ENCODE peak calls at places on chromosomes 11 and 22, in ten cellular contexts. D is PC-9, M is fibroblast of pulmonary artery, G is body of pancreas, T is AG09319, U is left ventricle myocardium inferior, N is pancreas, F is lung, Q is AG04450, P is HFF-Myc. S is an unnamed sample.
A peak's percentile ranks its signal among the peaks of the same experiment; 100 is the strongest.

GRCh38 chr11:60866911-60867870 is at the start of gene ZP1:
- DNase-seq in D (peak; percentile 35), M (no peak), G (no peak), T (no peak), U (no peak), N (no peak), F (no peak), Q (no peak), P (no peak), S (no peak)

GRCh38 chr22:30826670-30827355 is 132.1 kb downstream of the OSBP2 start:
- DNase-seq in D (no peak), M (no peak), G (no peak), T (no peak), U (no peak), N (no peak), F (no peak), Q (no peak), P (no peak), S (no peak)

GRCh38 chr11:105670811-105671210 is 60.9 kb downstream of the GRIA4 start:
- DNase-seq in D (no peak), M (no peak), G (no peak), T (no peak), U (no peak), N (no peak), F (no peak), Q (no peak), P (no peak), S (no peak)

GRCh38 chr11:128610765-128611617 is 23.6 kb upstream of the ETS1 start:
- DNase-seq in D (no peak), M (no peak), G (no peak), T (no peak), U (no peak), N (no peak), F (no peak), Q (no peak), P (no peak), S (no peak)

GRCh38 chr11:37572491-37573171 is 974.6 kb upstream of the RAG2 start:
- DNase-seq in D (no peak), M (no peak), G (no peak), T (no peak), U (no peak), N (no peak), F (no peak), Q (no peak), P (no peak), S (no peak)

GRCh38 chr11:16784671-16785070 is 46.2 kb downstream of the C11orf58 start:
- DNase-seq in D (no peak), M (peak; percentile 27), G (no peak), T (no peak), U (no peak), N (no peak), F (no peak), Q (no peak), P (no peak), S (no peak)

GRCh38 chr11:2887526-2888195 is 2.1 kb upstream of the CDKN1C start:
- DNase-seq in D (no peak), M (no peak), G (no peak), T (no peak), U (no peak), N (no peak), F (no peak), Q (no peak), P (no peak), S (no peak)

GRCh38 chr11:68962527-68963250 is 18.1 kb downstream of the MRGPRD start:
- DNase-seq in D (no peak), M (no peak), G (no peak), T (no peak), U (no peak), N (no peak), F (no peak), Q (no peak), P (no peak), S (no peak)

GRCh38 chr11:118592616-118593367 is 14.6 kb upstream of the PHLDB1 start:
- DNase-seq in D (no peak), M (no peak), G (no peak), T (no peak), U (no peak), N (no peak), F (no peak), Q (no peak), P (no peak), S (no peak)

GRCh38 chr11:3949132-3949531 is 93.7 kb downstream of the STIM1 start:
- DNase-seq in D (no peak), M (no peak), G (no peak), T (no peak), U (no peak), N (no peak), F (no peak), Q (no peak), P (no peak), S (no peak)

GRCh38 chr11:133326849-133327248 is 205.5 kb downstream of the OPCML start:
- DNase-seq in D (no peak), M (no peak), G (no peak), T (no peak), U (no peak), N (no peak), F (no peak), Q (no peak), P (no peak), S (no peak)

GRCh38 chr11:12914401-12914912 is 94.7 kb upstream of the RASSF10 start:
- DNase-seq in D (no peak), M (peak; percentile 28), G (peak; percentile 96), T (peak; percentile 67), U (peak; percentile 75), N (peak; percentile 90), F (no peak), Q (no peak), P (peak; percentile 35), S (no peak)

GRCh38 chr11:46277623-46278386 is at the start of gene CREB3L1:
- DNase-seq in D (no peak), M (no peak), G (peak; percentile 47), T (no peak), U (peak; percentile 60), N (peak; percentile 83), F (peak; percentile 71), Q (no peak), P (no peak), S (no peak)

GRCh38 chr11:3126901-3127691 is 38.0 kb downstream of the OSBPL5 start:
- DNase-seq in D (no peak), M (no peak), G (peak; percentile 6), T (no peak), U (peak; percentile 25), N (no peak), F (no peak), Q (no peak), P (no peak), S (no peak)

GRCh38 chr11:66852466-66853241 is 4.2 kb upstream of the LRFN4 start:
- DNase-seq in D (no peak), M (no peak), G (no peak), T (no peak), U (no peak), N (no peak), F (no peak), Q (no peak), P (no peak), S (no peak)
- TF ChIP-seq CTCF in D (no peak), M (no peak), G (no peak), T (no peak), U (no peak), N (no peak), F (no peak), Q (no peak), P (no peak), S (no peak)

DNA sequence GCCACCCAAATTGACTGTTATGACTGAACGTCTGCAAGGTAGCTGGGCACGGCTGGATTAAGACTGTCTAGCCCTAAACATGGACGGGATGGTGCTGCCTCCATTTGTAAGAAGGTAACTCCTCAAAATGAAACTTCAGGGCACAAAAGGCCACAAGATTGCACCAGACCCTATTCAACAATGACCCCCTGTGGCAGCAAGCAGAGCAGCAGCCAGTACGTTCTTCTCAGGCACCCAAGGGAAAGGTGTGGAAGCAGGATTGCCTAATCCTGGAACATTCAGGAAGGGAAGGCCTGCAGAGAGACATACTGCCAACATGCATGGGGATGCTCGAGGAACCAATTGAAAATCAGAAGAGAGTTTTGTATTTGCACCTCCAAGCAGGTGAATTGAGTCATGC is 4.5 kb upstream of the TBX10 start:
- DNase-seq in D (peak; percentile 32), M (peak; percentile 20), G (no peak), T (no peak), U (no peak), N (no peak), F (no peak), Q (no peak), P (no peak), S (no peak)
- TF ChIP-seq CTCF in D (peak; percentile 62), M (peak; percentile 25), G (no peak), T (no peak), U (peak; percentile 19), N (no peak), F (no peak), Q (no peak), P (peak; percentile 22), S (peak; percentile 26)

DNA sequence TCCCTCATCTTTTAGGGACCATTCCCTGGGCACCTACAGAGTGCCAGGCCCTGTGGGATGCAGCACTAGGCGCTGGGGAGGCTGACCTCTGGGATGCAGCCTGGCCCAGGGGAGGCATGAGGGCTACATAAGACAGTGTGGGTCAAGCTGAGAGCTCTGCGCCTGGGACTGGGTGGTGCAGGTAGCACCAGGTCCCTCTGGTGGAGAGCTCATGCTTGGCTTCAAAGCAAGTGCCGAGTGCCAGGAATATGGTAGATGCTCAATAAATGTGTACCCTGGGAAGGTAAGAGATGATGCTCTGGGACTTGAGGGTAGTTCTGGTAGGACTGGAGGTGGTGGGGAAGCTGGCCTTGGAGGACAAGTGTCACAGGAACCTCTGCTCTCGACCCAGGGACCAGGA is 2.0 kb upstream of the MPPED1 start:
- DNase-seq in D (no peak), M (no peak), G (no peak), T (no peak), U (no peak), N (no peak), F (no peak), Q (no peak), P (no peak), S (no peak)
- TF ChIP-seq CTCF in D (no peak), M (no peak), G (no peak), T (no peak), U (no peak), N (no peak), F (no peak), Q (no peak), P (no peak), S (no peak)

DNA sequence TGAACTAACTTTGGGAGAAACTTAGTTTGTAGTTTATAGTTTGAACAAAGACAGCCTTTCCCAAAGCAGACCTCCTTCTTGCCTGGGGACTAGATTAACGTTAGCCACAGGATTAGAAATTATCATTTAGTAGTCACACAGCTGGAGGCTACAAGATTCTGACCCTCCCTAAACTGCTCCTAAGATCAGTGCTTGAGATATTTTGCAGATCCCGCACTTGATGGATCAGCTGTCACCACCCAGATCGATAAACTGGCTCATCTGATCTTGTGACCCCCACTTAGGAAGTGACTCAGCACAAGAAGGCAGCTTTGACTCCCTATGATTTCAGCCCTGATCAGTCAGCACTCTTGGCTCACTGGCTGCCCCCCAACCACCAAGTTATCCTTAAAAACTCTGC is 1.6 kb downstream of the SLC22A24 start:
- DNase-seq in D (no peak), M (no peak), G (no peak), T (no peak), U (no peak), N (no peak), F (no peak), Q (no peak), P (no peak), S (no peak)
- TF ChIP-seq CTCF in D (no peak), M (no peak), G (no peak), T (no peak), U (no peak), N (no peak), F (no peak), Q (no peak), P (no peak), S (no peak)